ENCODE peak calls at places on chromosome 21, in six cellular contexts. One of them, this sample, is unnamed.

GRCh38 chr21:26140185-26140584 is 30.4 kb downstream of the APP start:
- DNase-seq in CD8-positive, alpha-beta T cell: no peak
- DNase-seq in CD8-positive, alpha-beta memory T cell: no peak
- DNase-seq in uterus: peak
- DNase-seq in suprapubic skin: no peak
- DNase-seq in CD4-positive, CD25-positive, alpha-beta regulatory T cell: no peak
- DNase-seq in this sample: no peak

GRCh38 chr21:14084701-14085100 is 126.1 kb downstream of the LIPI start:
- DNase-seq in CD8-positive, alpha-beta T cell: no peak
- DNase-seq in CD8-positive, alpha-beta memory T cell: no peak
- DNase-seq in uterus: no peak
- DNase-seq in suprapubic skin: no peak
- DNase-seq in CD4-positive, CD25-positive, alpha-beta regulatory T cell: no peak
- DNase-seq in this sample: no peak

GRCh38 chr21:31914472-31914871 is 41.7 kb downstream of the HUNK start:
- DNase-seq in CD8-positive, alpha-beta T cell: no peak
- DNase-seq in CD8-positive, alpha-beta memory T cell: no peak
- DNase-seq in uterus: no peak
- DNase-seq in suprapubic skin: no peak
- DNase-seq in CD4-positive, CD25-positive, alpha-beta regulatory T cell: no peak
- DNase-seq in this sample: no peak

GRCh38 chr21:26587621-26588260 is 14.7 kb upstream of the CYYR1 start:
- DNase-seq in CD8-positive, alpha-beta T cell: no peak
- DNase-seq in CD8-positive, alpha-beta memory T cell: no peak
- DNase-seq in uterus: peak
- DNase-seq in suprapubic skin: no peak
- DNase-seq in CD4-positive, CD25-positive, alpha-beta regulatory T cell: no peak
- DNase-seq in this sample: no peak

GRCh38 chr21:31560479-31560878 is 99.0 kb upstream of the SOD1 start:
- DNase-seq in CD8-positive, alpha-beta T cell: no peak
- DNase-seq in CD8-positive, alpha-beta memory T cell: no peak
- DNase-seq in uterus: no peak
- DNase-seq in suprapubic skin: no peak
- DNase-seq in CD4-positive, CD25-positive, alpha-beta regulatory T cell: no peak
- DNase-seq in this sample: no peak

GRCh38 chr21:17269760-17270159 is 243.1 kb upstream of the CXADR start:
- DNase-seq in CD8-positive, alpha-beta T cell: no peak
- DNase-seq in CD8-positive, alpha-beta memory T cell: no peak
- DNase-seq in uterus: no peak
- DNase-seq in suprapubic skin: no peak
- DNase-seq in CD4-positive, CD25-positive, alpha-beta regulatory T cell: no peak
- DNase-seq in this sample: no peak

GRCh38 chr21:17673261-17674020 is 60.7 kb upstream of the BTG3 start:
- DNase-seq in CD8-positive, alpha-beta T cell: no peak
- DNase-seq in CD8-positive, alpha-beta memory T cell: no peak
- DNase-seq in uterus: no peak
- DNase-seq in suprapubic skin: no peak
- DNase-seq in CD4-positive, CD25-positive, alpha-beta regulatory T cell: no peak
- DNase-seq in this sample: no peak

GRCh38 chr21:18468775-18469174 is 65.2 kb upstream of the TMPRSS15 start:
- DNase-seq in CD8-positive, alpha-beta T cell: no peak
- DNase-seq in CD8-positive, alpha-beta memory T cell: no peak
- DNase-seq in uterus: no peak
- DNase-seq in suprapubic skin: no peak
- DNase-seq in CD4-positive, CD25-positive, alpha-beta regulatory T cell: no peak
- DNase-seq in this sample: no peak

GRCh38 chr21:46182548-46183336 is 1.5 kb downstream of the SPATC1L start:
- DNase-seq in CD8-positive, alpha-beta T cell: no peak
- DNase-seq in CD8-positive, alpha-beta memory T cell: no peak
- DNase-seq in uterus: no peak
- DNase-seq in suprapubic skin: peak
- DNase-seq in CD4-positive, CD25-positive, alpha-beta regulatory T cell: no peak
- DNase-seq in this sample: no peak

GRCh38 chr21:36509966-36510742 is 30.2 kb upstream of the CLDN14 start:
- DNase-seq in CD8-positive, alpha-beta T cell: no peak
- DNase-seq in CD8-positive, alpha-beta memory T cell: no peak
- DNase-seq in uterus: no peak
- DNase-seq in suprapubic skin: no peak
- DNase-seq in CD4-positive, CD25-positive, alpha-beta regulatory T cell: no peak
- DNase-seq in this sample: no peak

GRCh38 chr21:45786660-45787059 is 143.1 kb downstream of the PCBP3 start:
- DNase-seq in CD8-positive, alpha-beta T cell: no peak
- DNase-seq in CD8-positive, alpha-beta memory T cell: no peak
- DNase-seq in uterus: no peak
- DNase-seq in suprapubic skin: no peak
- DNase-seq in CD4-positive, CD25-positive, alpha-beta regulatory T cell: no peak
- DNase-seq in this sample: no peak

GRCh38 chr21:18529253-18529652 is 125.7 kb upstream of the TMPRSS15 start:
- DNase-seq in CD8-positive, alpha-beta T cell: no peak
- DNase-seq in CD8-positive, alpha-beta memory T cell: no peak
- DNase-seq in uterus: no peak
- DNase-seq in suprapubic skin: no peak
- DNase-seq in CD4-positive, CD25-positive, alpha-beta regulatory T cell: no peak
- DNase-seq in this sample: no peak

GRCh38 chr21:31693222-31693621 is 33.7 kb downstream of the SOD1 start:
- DNase-seq in CD8-positive, alpha-beta T cell: no peak
- DNase-seq in CD8-positive, alpha-beta memory T cell: no peak
- DNase-seq in uterus: no peak
- DNase-seq in suprapubic skin: no peak
- DNase-seq in CD4-positive, CD25-positive, alpha-beta regulatory T cell: no peak
- DNase-seq in this sample: no peak

GRCh38 chr21:16363563-16363962 is 633.8 kb downstream of the USP25 start:
- DNase-seq in CD8-positive, alpha-beta T cell: no peak
- DNase-seq in CD8-positive, alpha-beta memory T cell: no peak
- DNase-seq in uterus: no peak
- DNase-seq in suprapubic skin: no peak
- DNase-seq in CD4-positive, CD25-positive, alpha-beta regulatory T cell: no peak
- DNase-seq in this sample: no peak

GRCh38 chr21:14273736-14274538 is 58.0 kb downstream of the RBM11 start:
- DNase-seq in CD8-positive, alpha-beta T cell: no peak
- DNase-seq in CD8-positive, alpha-beta memory T cell: no peak
- DNase-seq in uterus: no peak
- DNase-seq in suprapubic skin: peak
- DNase-seq in CD4-positive, CD25-positive, alpha-beta regulatory T cell: no peak
- DNase-seq in this sample: no peak

GRCh38 chr21:41802185-41802584 is 35.3 kb upstream of the RIPK4 start:
- DNase-seq in CD8-positive, alpha-beta T cell: no peak
- DNase-seq in CD8-positive, alpha-beta memory T cell: no peak
- DNase-seq in uterus: no peak
- DNase-seq in suprapubic skin: peak
- DNase-seq in CD4-positive, CD25-positive, alpha-beta regulatory T cell: no peak
- DNase-seq in this sample: no peak
- H3K4me3 ChIP-seq in CD8-positive, alpha-beta T cell: no peak
- H3K4me3 ChIP-seq in CD8-positive, alpha-beta memory T cell: no peak
- H3K4me3 ChIP-seq in uterus: no peak
- H3K4me3 ChIP-seq in suprapubic skin: no peak
- H3K4me3 ChIP-seq in CD4-positive, CD25-positive, alpha-beta regulatory T cell: no peak
- H3K4me3 ChIP-seq in this sample: no peak

GRCh38 chr21:35488941-35489340 is 439.8 kb upstream of the RUNX1 start:
- DNase-seq in CD8-positive, alpha-beta T cell: no peak
- DNase-seq in CD8-positive, alpha-beta memory T cell: no peak
- DNase-seq in uterus: no peak
- DNase-seq in suprapubic skin: no peak
- DNase-seq in CD4-positive, CD25-positive, alpha-beta regulatory T cell: no peak
- DNase-seq in this sample: no peak
- H3K4me3 ChIP-seq in CD8-positive, alpha-beta T cell: no peak
- H3K4me3 ChIP-seq in CD8-positive, alpha-beta memory T cell: no peak
- H3K4me3 ChIP-seq in uterus: no peak
- H3K4me3 ChIP-seq in suprapubic skin: no peak
- H3K4me3 ChIP-seq in CD4-positive, CD25-positive, alpha-beta regulatory T cell: no peak
- H3K4me3 ChIP-seq in this sample: no peak

DNA sequence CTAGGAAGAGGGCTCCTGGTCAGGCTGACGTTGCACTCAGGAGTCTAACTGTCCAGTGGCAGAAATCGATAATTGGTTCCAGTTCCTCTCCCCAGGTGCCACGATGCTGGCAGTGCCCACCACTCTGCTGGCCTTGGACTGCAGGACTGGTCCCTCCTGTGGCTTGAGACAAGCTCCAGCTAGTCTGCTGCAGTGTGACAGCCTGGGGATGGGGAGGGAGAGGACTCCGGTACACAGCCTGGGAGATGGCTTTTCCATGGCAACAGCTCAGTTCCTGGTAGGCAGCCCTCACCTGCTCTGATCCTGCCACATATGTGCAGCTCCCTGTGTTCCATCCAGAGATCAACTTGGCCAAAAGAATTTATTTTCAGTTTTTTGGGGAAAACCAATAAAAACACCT is 239.3 kb downstream of the KCNJ6 start:
- DNase-seq in CD8-positive, alpha-beta T cell: no peak
- DNase-seq in CD8-positive, alpha-beta memory T cell: no peak
- DNase-seq in uterus: no peak
- DNase-seq in suprapubic skin: no peak
- DNase-seq in CD4-positive, CD25-positive, alpha-beta regulatory T cell: no peak
- DNase-seq in this sample: no peak
- H3K4me3 ChIP-seq in CD8-positive, alpha-beta T cell: no peak
- H3K4me3 ChIP-seq in CD8-positive, alpha-beta memory T cell: no peak
- H3K4me3 ChIP-seq in uterus: no peak
- H3K4me3 ChIP-seq in suprapubic skin: no peak
- H3K4me3 ChIP-seq in CD4-positive, CD25-positive, alpha-beta regulatory T cell: no peak
- H3K4me3 ChIP-seq in this sample: no peak

DNA sequence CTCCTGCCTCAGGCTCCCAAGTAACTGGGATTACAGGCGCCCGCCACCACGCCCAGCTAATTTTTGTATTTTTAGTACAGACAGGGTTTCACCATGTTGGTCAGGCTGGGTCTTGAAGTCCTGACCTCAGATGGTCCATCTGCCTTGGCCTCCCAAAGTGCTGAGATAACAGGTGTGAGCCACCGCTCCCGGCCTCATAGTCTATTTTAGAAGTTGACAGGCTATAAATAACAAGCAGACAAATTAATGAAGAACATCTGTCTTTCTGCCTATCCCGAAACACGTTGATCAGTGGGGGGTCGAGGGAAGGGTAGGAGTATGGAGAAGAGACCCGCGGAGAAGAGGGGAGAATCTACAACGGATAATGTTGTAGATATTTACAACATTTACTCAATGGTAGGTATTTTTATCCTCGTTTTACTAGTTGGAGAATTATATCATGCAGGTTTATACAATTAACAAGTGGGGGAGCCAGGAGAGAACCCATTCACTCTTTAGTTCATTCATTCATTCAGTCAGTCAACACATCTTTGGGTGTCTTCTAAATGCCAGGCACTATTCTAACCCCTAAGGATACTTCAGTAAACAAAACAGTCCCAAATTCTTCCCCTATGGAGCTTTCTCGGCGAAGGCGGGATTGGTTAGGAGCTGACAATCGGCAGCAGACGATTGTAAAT is 501 bp upstream of the IFNAR2 start:
- DNase-seq in CD8-positive, alpha-beta T cell: no peak
- DNase-seq in CD8-positive, alpha-beta memory T cell: no peak
- DNase-seq in uterus: no peak
- DNase-seq in suprapubic skin: no peak
- DNase-seq in CD4-positive, CD25-positive, alpha-beta regulatory T cell: no peak
- DNase-seq in this sample: no peak
- H3K4me3 ChIP-seq in CD8-positive, alpha-beta T cell: peak
- H3K4me3 ChIP-seq in CD8-positive, alpha-beta memory T cell: peak
- H3K4me3 ChIP-seq in uterus: peak
- H3K4me3 ChIP-seq in suprapubic skin: peak
- H3K4me3 ChIP-seq in CD4-positive, CD25-positive, alpha-beta regulatory T cell: peak
- H3K4me3 ChIP-seq in this sample: peak

GRCh38 chr21:44706026-44706705 is 5.2 kb downstream of the TSPEAR start:
- DNase-seq in CD8-positive, alpha-beta T cell: no peak
- DNase-seq in CD8-positive, alpha-beta memory T cell: no peak
- DNase-seq in uterus: no peak
- DNase-seq in suprapubic skin: no peak
- DNase-seq in CD4-positive, CD25-positive, alpha-beta regulatory T cell: no peak
- DNase-seq in this sample: no peak
- H3K4me3 ChIP-seq in CD8-positive, alpha-beta T cell: no peak
- H3K4me3 ChIP-seq in CD8-positive, alpha-beta memory T cell: no peak
- H3K4me3 ChIP-seq in uterus: no peak
- H3K4me3 ChIP-seq in suprapubic skin: no peak
- H3K4me3 ChIP-seq in CD4-positive, CD25-positive, alpha-beta regulatory T cell: no peak
- H3K4me3 ChIP-seq in this sample: no peak

DNA sequence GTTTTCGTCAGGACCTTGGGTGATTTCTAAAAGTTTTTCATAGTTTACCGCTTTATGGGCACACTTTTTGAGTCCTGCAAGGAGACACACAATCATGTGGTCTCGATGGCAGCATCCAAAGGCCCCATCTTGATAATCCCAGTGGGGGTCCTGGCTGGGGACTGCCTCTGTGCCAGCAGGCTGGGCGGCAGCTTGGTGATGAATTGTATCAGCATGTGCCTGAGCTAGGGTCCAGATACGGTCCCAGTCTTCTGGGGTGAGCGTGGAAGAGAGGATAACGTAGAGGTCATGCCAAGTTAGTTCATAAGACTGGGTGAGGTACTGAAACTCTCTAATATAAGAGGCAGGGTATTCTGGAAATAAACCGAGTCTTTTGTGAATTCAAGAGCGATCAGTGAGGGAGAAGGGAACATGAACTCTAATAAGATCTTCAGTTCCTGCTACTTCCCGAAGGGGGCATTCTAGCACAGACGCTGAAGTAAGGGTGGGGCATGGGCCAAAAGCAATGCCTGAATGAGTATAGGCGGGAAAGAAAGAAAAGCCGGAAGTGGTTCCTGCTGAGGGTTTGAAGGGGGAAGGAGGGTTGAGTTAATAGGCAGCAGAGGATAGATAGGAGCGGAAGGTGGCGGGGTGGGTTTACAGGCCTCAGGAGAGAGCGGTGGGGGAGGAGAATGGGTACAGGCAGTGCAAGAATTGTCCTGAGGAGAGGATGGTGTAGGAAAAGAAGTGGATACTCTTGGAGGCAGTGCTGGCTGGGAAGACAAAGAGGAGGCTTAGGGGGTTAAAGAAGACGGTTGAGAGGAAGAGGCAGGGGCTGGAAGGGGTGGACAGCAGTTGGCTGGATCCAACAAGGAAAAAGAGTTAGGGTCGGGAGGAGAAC is 1.6 kb downstream of the ERVH48-1 start:
- DNase-seq in CD8-positive, alpha-beta T cell: peak
- DNase-seq in CD8-positive, alpha-beta memory T cell: peak
- DNase-seq in uterus: peak
- DNase-seq in suprapubic skin: peak
- DNase-seq in CD4-positive, CD25-positive, alpha-beta regulatory T cell: peak
- DNase-seq in this sample: peak
- H3K4me3 ChIP-seq in CD8-positive, alpha-beta T cell: no peak
- H3K4me3 ChIP-seq in CD8-positive, alpha-beta memory T cell: no peak
- H3K4me3 ChIP-seq in uterus: no peak
- H3K4me3 ChIP-seq in suprapubic skin: no peak
- H3K4me3 ChIP-seq in CD4-positive, CD25-positive, alpha-beta regulatory T cell: no peak
- H3K4me3 ChIP-seq in this sample: no peak

GRCh38 chr21:39282911-39283310 is 30.5 kb downstream of the BRWD1 start:
- DNase-seq in CD8-positive, alpha-beta T cell: no peak
- DNase-seq in CD8-positive, alpha-beta memory T cell: no peak
- DNase-seq in uterus: no peak
- DNase-seq in suprapubic skin: no peak
- DNase-seq in CD4-positive, CD25-positive, alpha-beta regulatory T cell: no peak
- DNase-seq in this sample: no peak
- H3K4me3 ChIP-seq in CD8-positive, alpha-beta T cell: no peak
- H3K4me3 ChIP-seq in CD8-positive, alpha-beta memory T cell: no peak
- H3K4me3 ChIP-seq in uterus: no peak
- H3K4me3 ChIP-seq in suprapubic skin: no peak
- H3K4me3 ChIP-seq in CD4-positive, CD25-positive, alpha-beta regulatory T cell: no peak
- H3K4me3 ChIP-seq in this sample: no peak